ENCODE peak calls at places on chromosomes 1 and 21, in seven cellular contexts. V, H, U, A, J, X and F are unnamed samples.

GRCh38 chr1:78440381-78440793 is 50.4 kb upstream of the PTGFR start:
- DNase-seq in V (peak; percentile 76), H (no peak), U (no peak), A (no peak), J (no peak), X (no peak), F (no peak)

GRCh38 chr1:78176448-78176847 is 130.7 kb downstream of the GIPC2 start:
- DNase-seq in V (peak; percentile 86), H (no peak), U (no peak), A (peak; percentile 33), J (no peak), X (no peak), F (no peak)

GRCh38 chr1:166588741-166589140 is 250.5 kb upstream of the POGK start:
- DNase-seq in V (no peak), H (no peak), U (no peak), A (no peak), J (no peak), X (no peak), F (no peak)

GRCh38 chr1:21237386-21238088 is 52.7 kb downstream of the ECE1 start:
- DNase-seq in V (no peak), H (no peak), U (no peak), A (no peak), J (no peak), X (no peak), F (no peak)

GRCh38 chr1:77336730-77337129 is 54.9 kb downstream of the AK5 start:
- DNase-seq in V (no peak), H (no peak), U (no peak), A (no peak), J (no peak), X (no peak), F (no peak)

GRCh38 chr1:164648211-164649080 is 89.5 kb downstream of the PBX1 start:
- DNase-seq in V (peak; percentile 66), H (no peak), U (no peak), A (no peak), J (no peak), X (no peak), F (no peak)

GRCh38 chr1:9279172-9279840 is 13.4 kb upstream of the SPSB1 start:
- DNase-seq in V (no peak), H (no peak), U (peak; percentile 73), A (no peak), J (no peak), X (no peak), F (no peak)

GRCh38 chr1:119323216-119323982 is 45.2 kb upstream of the HAO2 start:
- DNase-seq in V (no peak), H (no peak), U (no peak), A (no peak), J (no peak), X (peak; percentile 3), F (no peak)

GRCh38 chr1:26496881-26497280 is 24.6 kb downstream of the HMGN2 start:
- DNase-seq in V (no peak), H (no peak), U (no peak), A (no peak), J (no peak), X (no peak), F (no peak)

GRCh38 chr1:5856246-5856815 is 135.9 kb downstream of the NPHP4 start:
- DNase-seq in V (peak; percentile 18), H (no peak), U (no peak), A (no peak), J (no peak), X (no peak), F (no peak)

GRCh38 chr21:44735821-44736220 is 24.4 kb upstream of the TSPEAR start:
- DNase-seq in V (no peak), H (no peak), U (no peak), A (no peak), J (no peak), X (no peak), F (no peak)

GRCh38 chr1:60129916-60130315 is 56.3 kb upstream of the C1orf87 start:
- DNase-seq in V (no peak), H (no peak), U (no peak), A (no peak), J (no peak), X (no peak), F (no peak)

GRCh38 chr1:232472485-232473041 is 157.4 kb downstream of the SIPA1L2 start:
- DNase-seq in V (peak; percentile 28), H (no peak), U (no peak), A (no peak), J (no peak), X (no peak), F (no peak)

GRCh38 chr1:241610056-241610815 is 29.9 kb downstream of the CHML start:
- DNase-seq in V (no peak), H (no peak), U (no peak), A (peak; percentile 64), J (no peak), X (no peak), F (peak; percentile 14)

GRCh38 chr1:161987303-161987702 is 36.4 kb downstream of the OLFML2B start:
- DNase-seq in V (no peak), H (no peak), U (no peak), A (no peak), J (no peak), X (no peak), F (no peak)

GRCh38 chr1:240691521-240692338 is 79.8 kb upstream of the GREM2 start:
- DNase-seq in V (no peak), H (peak; percentile 46), U (no peak), A (peak; percentile 73), J (no peak), X (peak; percentile 53), F (peak; percentile 37)

GRCh38 chr1:161082996-161083742 is 6.2 kb downstream of the NECTIN4 start:
- DNase-seq in V (peak; percentile 91), H (peak; percentile 23), U (no peak), A (no peak), J (no peak), X (no peak), F (no peak)

GRCh38 chr1:101745549-101745948 is 251.2 kb downstream of the OLFM3 start:
- DNase-seq in V (no peak), H (no peak), U (no peak), A (no peak), J (no peak), X (peak; percentile 13), F (no peak)

GRCh38 chr1:158417586-158417985 is 8.5 kb downstream of the OR10K2 start:
- DNase-seq in V (no peak), H (no peak), U (no peak), A (no peak), J (no peak), X (no peak), F (no peak)

GRCh38 chr1:177355575-177355974 is 184.8 kb downstream of the BRINP2 start:
- DNase-seq in V (peak; percentile 25), H (peak; percentile 42), U (no peak), A (peak; percentile 42), J (no peak), X (peak; percentile 78), F (peak; percentile 20)

GRCh38 chr1:100034465-100034864 is 64.7 kb downstream of the SLC35A3 start:
- DNase-seq in V (no peak), H (no peak), U (no peak), A (peak; percentile 31), J (no peak), X (peak; percentile 72), F (no peak)

GRCh38 chr1:238681451-238681850 is 704.9 kb upstream of the CHRM3 start:
- DNase-seq in V (no peak), H (no peak), U (no peak), A (no peak), J (no peak), X (no peak), F (no peak)

GRCh38 chr1:89945852-89946476 is 48.9 kb upstream of the ZNF326 start:
- DNase-seq in V (peak; percentile 79), H (no peak), U (no peak), A (no peak), J (no peak), X (no peak), F (no peak)